ENCODE peak calls at places on chromosomes 16 and 17, in ten cellular contexts. C is IMR-90, O is heart left ventricle, Y is lower leg skin, Z is testis, S is tibial nerve, R is uterus, Q is adrenal gland, L is transverse colon, V is stomach. J is an unnamed sample.

GRCh38 chr17:60151355-60151754 is 1.6 kb downstream of the CA4 start:
- DNase-seq in R (no peak), S (no peak), Z (no peak), O (no peak), Q (no peak), V (no peak), L (no peak), Y (no peak), C (no peak), J (no peak)

GRCh38 chr16:58451263-58451662 is 48.7 kb upstream of the NDRG4 start:
- DNase-seq in C (no peak), O (peak), Q (no peak), V (no peak), R (no peak), L (no peak), Y (no peak), Z (no peak), S (no peak), J (no peak)

GRCh38 chr17:52025231-52025630 is 133.3 kb downstream of the CA10 start:
- DNase-seq in S (no peak), Q (no peak), C (no peak), R (no peak), V (no peak), Y (no peak), L (no peak), O (no peak), Z (no peak), J (no peak)

GRCh38 chr17:17067277-17067676 is 25.0 kb downstream of the MPRIP start:
- DNase-seq in C (peak), Z (no peak), Q (no peak), R (no peak), S (no peak), V (no peak), O (no peak), Y (peak), L (no peak), J (no peak)

GRCh38 chr17:77535892-77536291 is 395.1 kb downstream of the SEC14L1 start:
- DNase-seq in C (no peak), S (no peak), Y (no peak), L (no peak), Z (no peak), V (no peak), O (no peak), R (no peak), Q (no peak), J (no peak)

GRCh38 chr16:8948831-8949230 is 14.9 kb downstream of the USP7 start:
- DNase-seq in S (no peak), L (no peak), V (no peak), Y (no peak), Q (no peak), C (no peak), Z (no peak), O (no peak), R (no peak), J (no peak)

GRCh38 chr16:12944300-12944699 is 42.9 kb downstream of the SHISA9 start:
- DNase-seq in L (no peak), R (no peak), S (no peak), Z (no peak), Y (no peak), C (no peak), V (no peak), Q (no peak), O (no peak), J (no peak)

GRCh38 chr17:75047398-75048098 is 523 bp downstream of the KCTD2 start:
- DNase-seq in Q (peak), Y (peak), S (peak), Z (peak), R (peak), L (peak), V (no peak), C (no peak), O (peak), J (peak)

GRCh38 chr16:87431926-87432325 is 39.8 kb downstream of the MAP1LC3B start:
- DNase-seq in Q (peak), Y (no peak), O (no peak), C (peak), V (no peak), Z (no peak), R (no peak), S (no peak), L (no peak), J (no peak)

GRCh38 chr17:37802712-37803416 is 58.0 kb upstream of the HNF1B start:
- DNase-seq in V (peak), Q (peak), S (peak), Y (no peak), C (peak), Z (no peak), L (no peak), O (peak), R (no peak), J (no peak)

GRCh38 chr17:6427284-6427781 is 7.6 kb downstream of the AIPL1 start:
- DNase-seq in R (no peak), Q (no peak), L (no peak), Z (no peak), O (no peak), S (no peak), C (peak), V (no peak), Y (no peak), J (no peak)

GRCh38 chr17:76500074-76500744 is 1.0 kb downstream of the RHBDF2 start:
- DNase-seq in Z (no peak), V (no peak), C (no peak), L (peak), Y (no peak), R (no peak), O (no peak), Q (no peak), S (no peak), J (no peak)

GRCh38 chr17:82156284-82156925 is 56.2 kb downstream of the CCDC57 start:
- DNase-seq in C (no peak), Z (no peak), O (no peak), Q (no peak), Y (no peak), R (no peak), S (no peak), V (no peak), L (no peak), J (no peak)

DNA sequence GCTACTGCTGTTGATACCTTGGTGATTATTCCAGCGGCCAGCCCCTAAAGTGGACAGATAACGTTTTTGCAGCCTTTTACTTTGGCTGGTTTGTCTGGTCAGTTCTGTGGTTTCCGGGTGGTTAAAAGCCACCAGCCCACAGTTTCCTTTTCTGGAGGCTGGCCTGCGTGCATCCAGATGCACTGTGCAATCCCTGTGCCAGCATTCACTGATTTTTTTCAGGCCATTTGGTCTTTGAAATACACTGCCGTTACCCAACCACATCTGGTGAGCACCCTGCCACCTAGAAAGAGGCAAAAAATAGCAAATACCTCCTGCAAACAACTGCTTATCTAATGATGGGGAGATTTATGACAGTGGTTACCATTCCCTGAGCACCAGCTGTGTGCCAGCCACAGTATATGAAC is 797 bp downstream of the NUDT7 start:
- DNase-seq in Q (peak), V (no peak), Z (no peak), O (peak), Y (no peak), S (peak), L (peak), C (peak), R (peak), J (peak)
- H3K4me3 ChIP-seq in Q (peak), V (peak), Z (peak), O (peak), Y (peak), S (peak), L (peak), C (peak), R (peak), J (peak)

GRCh38 chr17:35486920-35487727 is 38.6 kb upstream of the SLFN13 start:
- DNase-seq in L (peak), Z (no peak), R (peak), O (peak), Y (peak), S (peak), Q (peak), V (peak), C (peak), J (peak)
- TF ChIP-seq POLR2A in L (no peak), Z (no peak), R (no peak), O (no peak), Y (no peak), S (no peak), Q (no peak), V (no peak), C (no peak), J (no peak)

GRCh38 chr17:1259910-1260389 is 10.3 kb upstream of the BHLHA9 start:
- DNase-seq in R (no peak), O (no peak), Y (no peak), Q (no peak), S (no peak), V (no peak), L (no peak), Z (no peak), C (no peak), J (no peak)
- H3K4me3 ChIP-seq in R (peak), O (peak), Y (peak), Q (no peak), S (peak), V (peak), L (peak), Z (peak), C (peak), J (peak)

GRCh38 chr17:78925234-78925633 is at the start of gene TIMP2:
- DNase-seq in Z (peak), S (peak), Y (peak), Q (peak), R (peak), C (peak), O (peak), V (peak), L (peak), J (peak)
- TF ChIP-seq POLR2A in Z (no peak), S (no peak), Y (no peak), Q (peak), R (peak), C (peak), O (peak), V (no peak), L (no peak), J (no peak)

GRCh38 chr17:42647778-42648177 is 11.3 kb upstream of the TUBG2 start:
- DNase-seq in S (no peak), V (no peak), L (no peak), Q (no peak), Y (no peak), O (no peak), Z (no peak), C (no peak), R (no peak), J (no peak)

GRCh38 chr17:42655528-42655927 is 3.6 kb upstream of the TUBG2 start:
- DNase-seq in L (no peak), Y (no peak), Q (no peak), S (no peak), C (peak), O (no peak), R (no peak), V (no peak), Z (no peak), J (no peak)

GRCh38 chr17:42651392-42651791 is 7.7 kb upstream of the TUBG2 start:
- DNase-seq in Z (no peak), C (no peak), Q (no peak), L (no peak), R (no peak), S (no peak), O (no peak), V (no peak), Y (no peak), J (no peak)

GRCh38 chr17:42657824-42658588 is 1.1 kb upstream of the TUBG2 start:
- DNase-seq in C (no peak), R (no peak), L (no peak), Q (no peak), V (no peak), Z (no peak), Y (no peak), O (no peak), S (no peak), J (no peak)

DNA sequence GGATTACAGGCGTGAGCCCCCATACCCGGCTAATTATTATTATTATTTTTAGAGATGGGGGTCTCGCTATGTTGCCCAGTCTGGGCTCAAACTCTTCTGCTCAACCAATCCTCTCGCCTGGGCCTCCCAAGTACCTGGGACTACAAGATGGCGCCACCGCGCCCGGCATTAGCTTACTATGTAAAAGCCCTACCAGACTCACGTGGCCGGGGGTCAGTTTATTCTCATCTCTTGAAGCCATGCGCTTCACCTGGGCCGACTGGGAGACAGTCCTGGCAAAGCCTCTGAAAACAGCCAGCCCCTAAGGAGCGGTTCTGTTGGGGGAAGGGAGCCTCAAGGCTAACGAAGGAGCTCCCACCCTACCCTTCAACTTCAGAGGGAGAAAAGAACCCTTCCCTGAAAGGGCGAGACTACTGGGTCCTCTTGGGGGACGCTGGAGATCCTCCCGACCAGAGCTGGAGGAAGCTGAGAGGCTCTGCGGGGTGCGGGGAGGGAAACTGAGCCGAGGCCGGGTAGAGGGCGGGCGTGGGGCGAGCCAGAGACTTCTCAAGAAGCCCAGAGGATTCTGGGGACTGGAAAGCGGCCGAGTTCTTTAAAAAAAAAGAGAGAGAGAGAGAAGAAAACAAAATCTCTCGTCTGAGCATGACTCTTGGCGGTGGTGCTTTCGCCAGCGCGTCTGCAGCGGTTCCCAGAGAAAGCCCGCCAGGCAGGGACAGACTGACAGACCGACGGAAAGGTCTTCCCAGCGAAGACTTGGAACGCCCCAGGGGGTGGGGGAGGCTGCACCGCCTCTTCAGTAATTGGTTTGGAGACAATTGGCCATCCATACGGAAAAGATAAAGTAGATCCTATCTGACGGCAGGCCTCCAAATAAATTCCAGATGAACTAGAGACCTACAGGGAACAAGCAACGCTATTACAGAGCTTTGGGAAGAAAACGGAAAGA is 5.6 kb upstream of the TUBG2 start:
- DNase-seq in V (no peak), O (peak), C (peak), R (peak), L (peak), Y (peak), Z (peak), S (peak), Q (peak), J (peak)
- H3K4me3 ChIP-seq in V (peak), O (peak), C (no peak), R (peak), L (peak), Y (no peak), Z (peak), S (peak), Q (no peak), J (peak)

GRCh38 chr16:23754594-23755483 is at the start of gene CHP2:
- DNase-seq in Z (peak), L (peak), Y (peak), V (no peak), Q (peak), C (no peak), R (no peak), O (peak), S (no peak), J (no peak)
- TF ChIP-seq POLR2A in Z (no peak), L (peak), Y (no peak), V (no peak), Q (no peak), C (no peak), R (no peak), O (no peak), S (no peak), J (no peak)

GRCh38 chr17:46888727-46889126 is 34.2 kb upstream of the GOSR2 start:
- DNase-seq in Z (no peak), V (no peak), O (no peak), S (no peak), L (no peak), Q (no peak), Y (no peak), C (no peak), R (no peak), J (no peak)
- H3K4me3 ChIP-seq in Z (no peak), V (no peak), O (no peak), S (no peak), L (no peak), Q (no peak), Y (no peak), C (no peak), R (no peak), J (no peak)

J was measured in ovary.